ENCODE peak calls at places on chromosomes 13 and 19, in nine cellular contexts. U, C, A, W, D, P, S, X and I are unnamed samples.

GRCh38 chr19:45306040-45306439 is 16.6 kb downstream of the CKM start:
- DNase-seq in X (no peak), A (no peak), P (no peak), S (no peak), D (no peak), C (no peak), W (no peak), U (no peak), I (no peak)

GRCh38 chr13:105048685-105049084 is 1486.8 kb downstream of the EFNB2 start:
- DNase-seq in D (no peak), A (no peak), P (no peak), X (no peak), S (no peak), C (no peak), U (no peak), W (no peak), I (no peak)

GRCh38 chr13:47680752-47681151 is 320.3 kb downstream of the SUCLA2 start:
- DNase-seq in A (peak), X (peak), S (no peak), D (no peak), C (no peak), W (no peak), U (peak), P (no peak), I (no peak)

GRCh38 chr13:59458908-59459579 is 704.7 kb downstream of the DIAPH3 start:
- DNase-seq in W (no peak), S (no peak), P (peak), U (peak), A (peak), D (no peak), C (no peak), X (peak), I (no peak)

GRCh38 chr13:74090397-74090796 is 43.8 kb downstream of the KLF12 start:
- DNase-seq in W (no peak), D (no peak), U (no peak), S (no peak), A (no peak), P (no peak), C (no peak), X (peak), I (no peak)

GRCh38 chr19:38224014-38224862 is at the start of gene DPF1:
- DNase-seq in A (peak), W (peak), D (no peak), S (no peak), X (peak), U (peak), P (no peak), C (peak), I (no peak)

GRCh38 chr19:4911786-4912672 is 2.7 kb downstream of the UHRF1 start:
- DNase-seq in X (peak), A (peak), C (no peak), U (peak), P (peak), S (peak), W (peak), D (peak), I (peak)

GRCh38 chr19:33397536-33398360 is 24.2 kb downstream of the CEBPG start:
- DNase-seq in C (peak), S (no peak), D (no peak), X (no peak), A (no peak), W (no peak), U (no peak), P (no peak), I (no peak)

GRCh38 chr13:73922728-73923393 is 211.3 kb downstream of the KLF12 start:
- DNase-seq in D (no peak), W (no peak), C (no peak), A (peak), P (no peak), U (peak), S (no peak), X (peak), I (no peak)

GRCh38 chr13:86591862-86592261 is 792.6 kb upstream of the SLITRK6 start:
- DNase-seq in U (peak), S (no peak), D (no peak), C (no peak), W (no peak), P (no peak), A (peak), X (peak), I (no peak)

GRCh38 chr13:66068683-66069082 is 1161.5 kb downstream of the PCDH9 start:
- DNase-seq in P (no peak), S (no peak), C (no peak), U (no peak), X (no peak), D (no peak), A (no peak), W (no peak), I (no peak)

GRCh38 chr13:28273919-28274318 is 135.6 kb downstream of the PAN3 start:
- DNase-seq in C (no peak), W (no peak), P (no peak), A (peak), X (peak), D (no peak), U (peak), S (no peak), I (no peak)

GRCh38 chr19:55679343-55680257 is 4.6 kb downstream of the EPN1 start:
- DNase-seq in U (no peak), P (no peak), D (no peak), W (no peak), A (no peak), C (no peak), X (peak), S (no peak), I (no peak)

GRCh38 chr13:103403148-103403740 is 337.0 kb upstream of the SLC10A2 start:
- DNase-seq in A (no peak), D (no peak), P (no peak), S (no peak), W (no peak), X (no peak), C (no peak), U (no peak), I (no peak)

GRCh38 chr13:20637811-20638210 is 65.7 kb upstream of the IL17D start:
- DNase-seq in W (no peak), D (no peak), U (no peak), S (no peak), X (no peak), A (no peak), C (no peak), P (no peak), I (no peak)

GRCh38 chr19:10333758-10334339 is 520 bp upstream of the RAVER1 start:
- DNase-seq in S (no peak), C (no peak), X (no peak), A (no peak), D (peak), W (no peak), P (no peak), U (peak), I (no peak)

GRCh38 chr19:17794731-17795494 is at the start of gene B3GNT3:
- DNase-seq in C (peak), P (no peak), D (no peak), U (peak), A (peak), W (peak), X (no peak), S (no peak), I (no peak)

GRCh38 chr13:26697069-26697955 is 63.3 kb downstream of the GPR12 start:
- DNase-seq in S (no peak), P (no peak), D (no peak), A (no peak), W (no peak), U (no peak), C (peak), X (no peak), I (no peak)

GRCh38 chr13:74210693-74211393 is 76.6 kb upstream of the KLF12 start:
- DNase-seq in D (no peak), S (no peak), U (peak), X (peak), A (peak), W (no peak), P (peak), C (no peak), I (no peak)

GRCh38 chr13:31742102-31742695 is 2.9 kb downstream of the RXFP2 start:
- DNase-seq in S (peak), P (peak), W (peak), D (peak), U (peak), C (no peak), X (peak), A (peak), I (peak)

GRCh38 chr19:50890422-50891252 is 17.4 kb downstream of the KLK2 start:
- DNase-seq in A (peak), W (no peak), S (no peak), D (no peak), C (no peak), U (no peak), X (peak), P (no peak), I (no peak)

GRCh38 chr19:13764821-13765394 is 586 bp downstream of the MRI1 start:
- DNase-seq in X (no peak), P (no peak), C (peak), A (no peak), S (no peak), U (peak), W (peak), D (no peak), I (peak)

GRCh38 chr13:93834051-93834450 is 607.4 kb downstream of the GPC6 start:
- DNase-seq in U (no peak), S (no peak), A (no peak), W (no peak), X (no peak), D (no peak), P (no peak), C (no peak), I (no peak)

DNA sequence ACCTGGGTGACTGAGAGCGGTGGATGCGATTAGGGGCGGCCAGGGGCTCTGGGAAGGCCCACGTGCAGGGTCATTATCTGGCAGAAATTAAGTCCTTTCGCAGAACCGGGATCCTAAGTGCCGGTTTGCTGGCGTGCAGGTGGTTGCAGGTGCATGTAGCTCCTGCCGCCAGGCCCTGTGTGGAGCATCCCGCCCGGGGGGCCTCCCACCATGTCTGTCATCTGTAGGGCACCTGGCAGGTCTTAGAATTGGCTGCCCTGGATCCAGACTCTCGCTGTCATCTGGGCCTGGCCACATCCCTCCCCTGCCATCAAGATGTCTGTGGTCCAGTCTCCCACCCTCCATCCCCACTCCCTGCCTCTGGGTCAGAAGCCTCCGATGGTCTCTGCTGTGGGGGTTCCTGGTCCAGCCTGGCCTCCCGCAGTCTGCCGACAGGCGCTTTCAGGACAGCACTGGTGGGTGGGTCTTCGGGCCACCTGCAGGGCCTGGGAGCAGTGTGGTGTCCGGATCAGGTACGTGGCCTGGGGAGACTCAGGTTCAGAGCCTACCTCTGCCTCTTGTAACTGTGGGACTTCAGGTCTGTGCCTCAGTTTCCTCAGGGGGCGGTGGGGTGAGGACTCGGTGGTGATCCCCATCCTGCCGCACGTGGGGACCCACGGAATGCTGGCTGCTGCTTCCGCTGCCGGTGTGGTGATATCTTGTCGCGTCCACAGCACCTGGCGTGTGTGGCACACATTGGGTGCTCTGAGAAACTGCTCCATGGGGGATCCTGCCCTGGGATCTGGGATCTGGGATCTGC is 5.4 kb downstream of the GNA11 start:
- DNase-seq in P (no peak), W (no peak), A (no peak), U (no peak), C (peak), D (no peak), X (no peak), S (no peak), I (no peak)
- H3K4me3 ChIP-seq in P (no peak), W (peak), A (no peak), U (no peak), C (peak), D (no peak), X (no peak), S (peak), I (no peak)

GRCh38 chr13:101917475-101917810 is 465.0 kb downstream of the ITGBL1 start:
- DNase-seq in P (no peak), A (no peak), U (no peak), X (no peak), D (no peak), W (no peak), S (no peak), C (peak), I (no peak)

GRCh38 chr13:101916108-101916757 is 463.8 kb downstream of the ITGBL1 start:
- DNase-seq in W (peak), X (no peak), C (peak), S (no peak), U (peak), A (peak), D (no peak), P (no peak), I (no peak)

GRCh38 chr13:101917833-101918755 is 465.6 kb downstream of the ITGBL1 start:
- DNase-seq in S (no peak), U (no peak), D (no peak), A (no peak), C (no peak), X (no peak), P (no peak), W (no peak), I (no peak)

GRCh38 chr13:101915755-101916107 is 463.3 kb downstream of the ITGBL1 start:
- DNase-seq in X (no peak), S (no peak), C (no peak), D (no peak), P (no peak), A (no peak), W (no peak), U (no peak), I (no peak)

DNA sequence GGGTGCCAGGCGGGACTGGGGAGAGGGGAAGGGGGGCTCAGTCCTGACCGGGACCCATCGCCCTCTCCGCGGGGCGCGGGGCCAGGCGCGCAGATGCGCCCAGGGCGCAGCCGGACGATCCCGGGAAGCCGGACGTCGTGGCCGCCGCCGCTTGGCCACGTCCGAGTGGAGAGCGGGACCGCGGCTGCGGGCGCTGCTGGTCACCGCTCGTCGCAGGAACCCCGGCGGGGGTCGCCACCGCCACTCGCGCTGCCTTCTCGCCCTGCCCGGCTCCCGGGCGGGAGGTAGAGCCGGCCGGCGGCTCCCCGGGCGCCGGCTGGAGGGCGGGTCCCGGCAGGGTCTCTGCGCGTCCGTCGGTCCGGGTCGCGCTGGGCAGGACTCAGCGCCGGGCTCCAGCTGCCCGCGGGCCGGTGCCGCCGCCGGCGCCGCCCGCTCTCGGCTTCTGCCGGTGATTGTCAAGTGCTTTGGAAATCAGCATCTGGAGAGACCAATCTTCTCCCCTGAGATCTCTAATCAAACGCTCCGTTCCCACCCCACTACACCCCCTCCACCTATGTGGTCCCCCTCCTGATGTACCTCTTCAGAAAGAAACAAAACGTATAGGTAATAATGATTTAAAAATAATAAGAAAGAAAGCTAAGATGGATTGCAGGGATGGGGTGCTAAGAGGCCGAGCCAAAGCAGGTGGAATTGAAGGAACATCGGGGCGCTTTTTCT is 464.4 kb downstream of the ITGBL1 start:
- DNase-seq in C (peak), P (no peak), D (no peak), W (no peak), U (no peak), X (no peak), A (no peak), S (no peak), I (no peak)
- H3K4me3 ChIP-seq in C (peak), P (no peak), D (no peak), W (peak), U (no peak), X (no peak), A (peak), S (no peak), I (no peak)

DNA sequence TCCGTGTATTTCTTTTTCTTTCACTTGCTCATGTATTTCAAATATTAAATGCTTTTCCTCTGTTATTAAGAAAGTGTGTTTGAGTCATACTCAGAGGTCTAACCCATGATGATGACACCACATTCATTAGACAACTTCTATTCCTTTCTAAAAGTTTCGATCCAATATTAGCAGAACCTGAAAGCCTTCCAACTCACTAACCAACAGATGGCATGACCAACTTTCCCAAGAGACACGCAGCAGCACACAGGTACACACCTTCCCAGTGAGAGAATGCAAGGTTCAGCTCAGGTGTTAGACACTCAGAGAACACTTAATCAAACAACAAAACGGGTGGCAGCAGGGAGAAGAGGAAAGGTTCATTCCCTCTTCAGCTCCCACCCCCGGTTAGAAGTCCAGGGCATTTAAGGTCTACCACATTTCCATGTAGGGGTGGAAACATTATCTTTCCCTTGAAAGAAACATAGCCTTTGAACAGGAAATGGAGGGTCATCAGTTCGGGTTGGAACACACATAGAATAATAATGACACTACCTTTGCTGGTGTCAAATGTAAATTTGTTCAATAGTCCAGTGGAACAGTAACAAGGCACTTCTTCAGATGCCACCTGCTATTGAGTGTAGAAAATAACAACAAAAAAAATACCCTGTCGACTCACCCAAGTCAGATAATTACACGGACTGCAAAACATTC is 404.2 kb downstream of the COG6 start:
- DNase-seq in S (no peak), C (no peak), P (no peak), X (no peak), W (no peak), D (no peak), U (no peak), A (peak), I (no peak)
- H3K4me3 ChIP-seq in S (no peak), C (no peak), P (no peak), X (no peak), W (no peak), D (no peak), U (no peak), A (no peak), I (no peak)

GRCh38 chr19:795691-796581 is 1.3 kb upstream of the PTBP1 start:
- DNase-seq in W (peak), U (no peak), D (no peak), P (no peak), A (no peak), X (no peak), C (peak), S (no peak), I (no peak)
- H3K4me3 ChIP-seq in W (peak), U (peak), D (peak), P (peak), A (peak), X (no peak), C (peak), S (peak), I (peak)

DNA sequence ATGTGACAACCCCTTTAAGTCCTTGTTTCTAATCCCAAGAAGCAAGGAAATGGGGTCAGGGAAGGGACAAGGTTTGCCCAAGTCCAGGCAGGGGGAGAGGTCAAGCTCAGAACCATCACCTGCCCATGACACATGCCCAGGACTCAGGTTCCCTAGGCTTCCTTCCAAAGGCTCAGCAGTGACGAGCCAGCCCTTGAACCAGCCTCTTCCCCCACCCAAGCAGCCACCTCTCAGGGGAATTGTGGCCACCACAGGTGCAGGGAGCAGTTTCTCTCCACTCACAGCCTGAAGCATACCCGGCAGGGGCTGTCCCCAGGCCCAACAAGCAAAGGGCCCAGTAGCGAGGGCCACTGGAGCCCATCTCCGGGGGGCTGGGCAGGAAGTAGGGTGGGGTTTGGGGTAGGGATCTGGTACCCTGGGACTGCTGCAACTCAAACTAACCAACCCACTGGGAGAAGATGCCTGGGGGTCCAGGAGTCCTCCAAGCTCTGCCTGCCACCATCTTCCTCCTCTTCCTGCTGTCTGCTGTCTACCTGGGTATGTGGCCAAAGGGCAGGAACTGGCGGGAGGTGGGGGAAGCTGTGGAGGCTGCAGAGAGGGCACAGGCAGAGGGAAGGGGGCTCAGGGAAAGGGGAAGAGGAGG is at the start of gene CD79A:
- DNase-seq in C (no peak), S (no peak), D (no peak), U (no peak), A (no peak), X (no peak), W (no peak), P (no peak), I (no peak)
- H3K4me3 ChIP-seq in C (no peak), S (peak), D (no peak), U (no peak), A (no peak), X (no peak), W (no peak), P (no peak), I (peak)